ENCODE peak calls at places on chromosomes 2 and 18, in four cellular contexts. B is H1, X is HepG2, Q is A549. M is an unnamed sample.

GRCh38 chr2:180033993-180034894 is 27.1 kb upstream of the CWC22 start:
- DNase-seq in X (no peak), Q (no peak), B (no peak), M (no peak)

GRCh38 chr2:7620255-7620654 is 703.0 kb downstream of the RNF144A start:
- DNase-seq in B (no peak), Q (no peak), X (no peak), M (no peak)

GRCh38 chr2:62743506-62743905 is 38.0 kb downstream of the EHBP1 start:
- DNase-seq in X (no peak), Q (no peak), B (no peak), M (no peak)

GRCh38 chr2:130967020-130967495 is 126.2 kb downstream of the FAM168B start:
- DNase-seq in B (no peak), Q (no peak), X (no peak), M (no peak)

GRCh38 chr18:22250591-22250996 is 81.2 kb downstream of the GATA6 start:
- DNase-seq in Q (no peak), B (no peak), X (no peak), M (no peak)

GRCh38 chr18:74596959-74597661 is 560 bp upstream of the ZNF407 start:
- DNase-seq in B (peak), X (peak), Q (peak), M (no peak)

GRCh38 chr2:64330691-64331429 is 123.1 kb upstream of the LGALSL start:
- DNase-seq in Q (no peak), X (peak), B (peak), M (no peak)

GRCh38 chr2:71976685-71977084 is 171.0 kb downstream of the CYP26B1 start:
- DNase-seq in B (no peak), Q (no peak), X (no peak), M (no peak)

GRCh38 chr2:63189026-63189425 is 138.4 kb downstream of the OTX1 start:
- DNase-seq in Q (peak), B (peak), X (peak), M (peak)

GRCh38 chr2:204948364-204948763 is 403.1 kb downstream of the PARD3B start:
- DNase-seq in B (no peak), X (no peak), Q (no peak), M (no peak)

GRCh38 chr2:54845514-54845913 is 122.1 kb downstream of the EML6 start:
- DNase-seq in X (no peak), B (no peak), Q (no peak), M (peak)

GRCh38 chr18:50190926-50191325 is 4.0 kb downstream of the MYO5B start:
- DNase-seq in X (no peak), Q (no peak), B (no peak), M (no peak)

GRCh38 chr18:50187659-50188058 is 7.3 kb downstream of the MYO5B start:
- DNase-seq in B (no peak), Q (no peak), X (no peak), M (no peak)

GRCh38 chr18:50190236-50190635 is 4.7 kb downstream of the MYO5B start:
- DNase-seq in B (no peak), X (peak), Q (no peak), M (no peak)

GRCh38 chr18:50188652-50189051 is 6.3 kb downstream of the MYO5B start:
- DNase-seq in B (no peak), X (no peak), Q (no peak), M (no peak)

GRCh38 chr18:50189160-50189559 is 5.8 kb downstream of the MYO5B start:
- DNase-seq in X (no peak), B (no peak), Q (no peak), M (peak)
- TF ChIP-seq HDAC2 in X (no peak), B (no peak), Q (no peak), M (no peak)

GRCh38 chr18:13681701-13682100 is 44.7 kb downstream of the FAM210A start:
- DNase-seq in X (no peak), Q (no peak), B (no peak), M (no peak)

GRCh38 chr18:13684546-13684945 is 41.8 kb downstream of the FAM210A start:
- DNase-seq in X (no peak), B (no peak), Q (no peak), M (no peak)

GRCh38 chr18:13676499-13676898 is 49.9 kb downstream of the FAM210A start:
- DNase-seq in B (no peak), Q (no peak), X (no peak), M (no peak)

DNA sequence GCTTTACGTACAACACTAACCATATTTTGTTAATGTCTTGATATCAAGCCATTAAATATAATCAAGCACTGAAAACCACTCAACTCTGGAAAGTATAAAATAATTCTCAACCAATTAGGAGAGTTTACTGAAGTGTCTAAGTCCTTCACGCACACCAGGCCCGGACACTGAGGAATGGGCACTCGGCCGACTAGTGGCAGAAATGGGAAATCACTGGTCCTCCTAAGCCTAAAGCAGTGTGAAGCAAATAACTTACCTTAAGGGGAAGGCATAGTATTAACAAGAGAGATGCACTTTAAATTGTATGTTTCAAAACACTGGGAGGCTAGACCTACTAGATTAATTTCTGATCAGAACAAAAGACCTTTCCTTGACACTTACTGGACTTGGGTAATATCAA is 45.7 kb downstream of the FAM210A start:
- DNase-seq in X (peak), Q (peak), B (peak), M (no peak)
- TF ChIP-seq HDAC2 in X (no peak), Q (no peak), B (no peak), M (no peak)

DNA sequence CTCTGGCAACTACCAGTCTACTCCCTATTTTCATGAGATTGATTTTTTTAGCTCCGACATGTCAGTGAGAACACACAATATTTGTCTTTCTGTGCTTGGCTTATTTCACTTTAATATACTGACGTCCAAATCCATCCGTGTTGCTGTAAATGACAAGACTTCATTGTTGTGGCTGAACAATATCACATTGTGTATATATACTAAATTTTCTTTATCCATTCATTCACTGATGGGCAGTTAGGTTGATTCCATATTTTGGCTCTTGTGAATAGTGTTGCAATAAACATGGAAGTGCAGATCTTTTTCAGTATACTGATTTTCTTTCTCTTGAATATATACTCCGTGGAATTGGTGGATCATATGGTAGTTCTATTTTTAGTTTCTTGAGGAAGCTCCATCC is 5.8 kb upstream of the TTC21B start:
- DNase-seq in B (no peak), Q (no peak), X (no peak), M (no peak)
- TF ChIP-seq HDAC2 in B (no peak), Q (no peak), X (no peak), M (no peak)

GRCh38 chr2:181790716-181791649 is 100.5 kb upstream of the ITPRID2 start:
- DNase-seq in Q (peak), X (peak), B (no peak), M (peak)
- TF ChIP-seq HDAC2 in Q (no peak), X (peak), B (no peak), M (no peak)

GRCh38 chr18:5626130-5626880 is 82.5 kb upstream of the EPB41L3 start:
- DNase-seq in B (no peak), Q (no peak), X (no peak), M (no peak)
- TF ChIP-seq HDAC2 in B (no peak), Q (no peak), X (no peak), M (no peak)

DNA sequence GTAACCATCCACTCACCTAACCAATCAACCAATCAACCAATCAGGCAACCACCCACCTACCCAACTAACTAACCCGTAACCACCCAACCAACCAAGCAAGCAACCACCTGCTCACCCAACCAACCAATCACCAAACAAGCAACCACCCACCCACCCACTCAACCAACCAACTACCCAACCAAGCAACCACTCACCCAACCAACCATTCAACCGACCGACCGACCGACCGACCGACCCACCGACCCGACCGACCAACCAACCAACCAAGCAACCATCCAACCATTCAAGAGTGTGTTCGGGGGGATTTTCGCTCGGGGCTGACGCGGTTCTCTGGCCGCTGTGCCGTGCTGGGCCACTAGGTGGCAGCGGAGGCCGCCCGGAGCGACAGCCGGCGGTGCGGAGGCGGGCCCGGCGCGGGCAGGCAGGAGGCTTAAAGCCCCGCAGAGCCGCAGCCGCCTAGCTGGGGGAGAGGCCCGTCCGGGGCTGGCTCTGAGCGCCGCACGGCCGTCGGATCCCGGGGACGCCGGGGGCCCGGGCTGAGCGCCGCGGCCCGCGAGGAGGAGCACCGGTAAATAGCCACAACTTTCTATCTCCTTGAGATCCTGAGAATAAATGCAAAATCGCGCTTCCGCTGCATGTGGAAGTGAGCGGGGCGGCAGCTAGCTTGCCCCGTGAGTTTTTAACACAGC is at the start of gene MC5R:
- DNase-seq in B (peak), X (peak), Q (peak), M (no peak)
- TF ChIP-seq HDAC2 in B (no peak), X (no peak), Q (no peak), M (no peak)

GRCh38 chr2:146652311-146652710 is 1192.5 kb upstream of the ACVR2A start:
- DNase-seq in X (no peak), Q (no peak), B (no peak), M (no peak)
- TF ChIP-seq HDAC2 in X (no peak), Q (no peak), B (no peak), M (no peak)

GRCh38 chr2:190627881-190628412 is 20.9 kb upstream of the NAB1 start:
- DNase-seq in B (no peak), X (no peak), Q (no peak), M (no peak)
- TF ChIP-seq HDAC2 in B (no peak), X (no peak), Q (no peak), M (no peak)

DNA sequence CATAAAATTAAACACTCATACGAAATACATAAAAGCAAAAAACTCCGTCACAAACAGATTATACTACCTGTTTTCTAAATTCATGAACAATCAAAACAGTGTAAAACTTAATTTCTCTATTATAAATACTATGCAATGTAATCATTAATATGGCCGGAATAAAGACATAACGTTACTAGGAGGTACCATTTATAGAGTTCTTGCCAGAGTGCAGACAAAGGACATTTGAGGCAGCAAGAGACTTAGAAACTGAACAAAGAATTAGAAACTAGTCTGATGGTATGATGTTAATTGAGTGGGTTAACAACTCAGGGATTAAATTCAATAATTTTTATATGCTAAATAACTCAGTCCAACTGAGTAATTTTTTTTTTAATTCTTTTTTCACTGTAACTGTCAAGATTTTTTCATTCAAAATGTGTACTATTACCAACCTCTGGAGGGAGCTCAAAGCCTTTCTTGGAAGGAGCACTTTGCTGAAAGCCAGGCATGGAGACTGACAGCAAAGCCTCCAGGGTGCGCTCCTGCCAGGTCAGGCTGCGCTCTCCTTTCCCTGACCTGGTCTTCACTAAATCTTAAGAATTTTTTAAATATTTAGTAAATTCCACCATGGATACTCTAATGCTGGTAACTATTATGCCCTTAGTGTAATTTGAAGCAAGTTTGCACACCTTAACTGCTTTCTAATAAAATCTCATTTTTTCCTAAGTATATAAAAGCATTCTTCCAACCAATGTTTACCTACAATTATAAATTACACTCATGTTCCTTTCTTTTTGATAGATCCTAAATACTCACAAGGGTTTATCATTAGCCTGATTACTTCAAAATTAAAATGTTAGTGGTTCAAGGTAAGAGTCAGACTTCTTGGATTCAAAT is 34.1 kb downstream of the WDR35 start:
- DNase-seq in B (peak), Q (peak), X (peak), M (peak)
- TF ChIP-seq HDAC2 in B (no peak), Q (no peak), X (no peak), M (no peak)

GRCh38 chr18:10182009-10182624 is 268.3 kb downstream of the VAPA start:
- DNase-seq in Q (no peak), X (no peak), B (no peak), M (no peak)
- TF ChIP-seq HDAC2 in Q (no peak), X (no peak), B (no peak), M (no peak)

M was measured in GM12878.